ENCODE peak calls at places on chromosome 15, in six cellular contexts. One of them, this sample, is unnamed.

GRCh38 chr15:40091861-40092415 is 16.7 kb downstream of the BMF start:
- DNase-seq in stimulated activated CD8-positive, alpha-beta memory T cell treated with anti-CD3 and anti-CD28 coated beads, Interleukin-4, amount 100 ng/mL, for 48 hours: no peak
- DNase-seq in CD8-positive, alpha-beta memory T cell: no peak
- DNase-seq in NCI-H1092: no peak
- DNase-seq in head of caudate nucleus: no peak
- DNase-seq in HTR-8/SVneo: no peak
- DNase-seq in this sample: no peak

GRCh38 chr15:25054329-25054728 is 99.5 kb downstream of the SNRPN start:
- DNase-seq in stimulated activated CD8-positive, alpha-beta memory T cell treated with anti-CD3 and anti-CD28 coated beads, Interleukin-4, amount 100 ng/mL, for 48 hours: no peak
- DNase-seq in CD8-positive, alpha-beta memory T cell: peak; percentile 32
- DNase-seq in NCI-H1092: no peak
- DNase-seq in head of caudate nucleus: peak; percentile 9
- DNase-seq in HTR-8/SVneo: no peak
- DNase-seq in this sample: no peak

GRCh38 chr15:66944121-66944520 is 121.3 kb upstream of the SMAD3 start:
- DNase-seq in stimulated activated CD8-positive, alpha-beta memory T cell treated with anti-CD3 and anti-CD28 coated beads, Interleukin-4, amount 100 ng/mL, for 48 hours: no peak
- DNase-seq in CD8-positive, alpha-beta memory T cell: no peak
- DNase-seq in NCI-H1092: no peak
- DNase-seq in head of caudate nucleus: no peak
- DNase-seq in HTR-8/SVneo: no peak
- DNase-seq in this sample: no peak

GRCh38 chr15:40088929-40089755 is 19.5 kb downstream of the BMF start:
- DNase-seq in stimulated activated CD8-positive, alpha-beta memory T cell treated with anti-CD3 and anti-CD28 coated beads, Interleukin-4, amount 100 ng/mL, for 48 hours: no peak
- DNase-seq in CD8-positive, alpha-beta memory T cell: no peak
- DNase-seq in NCI-H1092: no peak
- DNase-seq in head of caudate nucleus: no peak
- DNase-seq in HTR-8/SVneo: no peak
- DNase-seq in this sample: no peak

GRCh38 chr15:69755571-69756310 is 303.1 kb downstream of the RPLP1 start:
- DNase-seq in stimulated activated CD8-positive, alpha-beta memory T cell treated with anti-CD3 and anti-CD28 coated beads, Interleukin-4, amount 100 ng/mL, for 48 hours: peak; percentile 87
- DNase-seq in CD8-positive, alpha-beta memory T cell: peak; percentile 84
- DNase-seq in NCI-H1092: no peak
- DNase-seq in head of caudate nucleus: no peak
- DNase-seq in HTR-8/SVneo: no peak
- DNase-seq in this sample: peak; percentile 76

GRCh38 chr15:100350434-100351226 is 8.9 kb upstream of the ADAMTS17 start:
- DNase-seq in stimulated activated CD8-positive, alpha-beta memory T cell treated with anti-CD3 and anti-CD28 coated beads, Interleukin-4, amount 100 ng/mL, for 48 hours: no peak
- DNase-seq in CD8-positive, alpha-beta memory T cell: no peak
- DNase-seq in NCI-H1092: no peak
- DNase-seq in head of caudate nucleus: no peak
- DNase-seq in HTR-8/SVneo: no peak
- DNase-seq in this sample: no peak

GRCh38 chr15:60087561-60087960 is 83.5 kb downstream of the FOXB1 start:
- DNase-seq in stimulated activated CD8-positive, alpha-beta memory T cell treated with anti-CD3 and anti-CD28 coated beads, Interleukin-4, amount 100 ng/mL, for 48 hours: no peak
- DNase-seq in CD8-positive, alpha-beta memory T cell: no peak
- DNase-seq in NCI-H1092: no peak
- DNase-seq in head of caudate nucleus: no peak
- DNase-seq in HTR-8/SVneo: no peak
- DNase-seq in this sample: no peak

GRCh38 chr15:44066211-44066827 is 128.8 kb downstream of the FRMD5 start:
- DNase-seq in stimulated activated CD8-positive, alpha-beta memory T cell treated with anti-CD3 and anti-CD28 coated beads, Interleukin-4, amount 100 ng/mL, for 48 hours: peak; percentile 78
- DNase-seq in CD8-positive, alpha-beta memory T cell: peak; percentile 60
- DNase-seq in NCI-H1092: peak; percentile 2
- DNase-seq in head of caudate nucleus: peak; percentile 66
- DNase-seq in HTR-8/SVneo: peak; percentile 57
- DNase-seq in this sample: peak; percentile 48

GRCh38 chr15:48392356-48392755 is 61.1 kb downstream of the DUT start:
- DNase-seq in stimulated activated CD8-positive, alpha-beta memory T cell treated with anti-CD3 and anti-CD28 coated beads, Interleukin-4, amount 100 ng/mL, for 48 hours: no peak
- DNase-seq in CD8-positive, alpha-beta memory T cell: no peak
- DNase-seq in NCI-H1092: no peak
- DNase-seq in head of caudate nucleus: peak; percentile 33
- DNase-seq in HTR-8/SVneo: no peak
- DNase-seq in this sample: no peak

GRCh38 chr15:34987182-34987488 is 952 bp downstream of the ZNF770 start:
- DNase-seq in stimulated activated CD8-positive, alpha-beta memory T cell treated with anti-CD3 and anti-CD28 coated beads, Interleukin-4, amount 100 ng/mL, for 48 hours: no peak
- DNase-seq in CD8-positive, alpha-beta memory T cell: no peak
- DNase-seq in NCI-H1092: no peak
- DNase-seq in head of caudate nucleus: no peak
- DNase-seq in HTR-8/SVneo: no peak
- DNase-seq in this sample: no peak

GRCh38 chr15:68997930-68998777 is 16.3 kb upstream of the NOX5 start:
- DNase-seq in stimulated activated CD8-positive, alpha-beta memory T cell treated with anti-CD3 and anti-CD28 coated beads, Interleukin-4, amount 100 ng/mL, for 48 hours: no peak
- DNase-seq in CD8-positive, alpha-beta memory T cell: no peak
- DNase-seq in NCI-H1092: no peak
- DNase-seq in head of caudate nucleus: no peak
- DNase-seq in HTR-8/SVneo: no peak
- DNase-seq in this sample: no peak

GRCh38 chr15:74417230-74417629 is 16.5 kb downstream of the SEMA7A start:
- DNase-seq in stimulated activated CD8-positive, alpha-beta memory T cell treated with anti-CD3 and anti-CD28 coated beads, Interleukin-4, amount 100 ng/mL, for 48 hours: no peak
- DNase-seq in CD8-positive, alpha-beta memory T cell: no peak
- DNase-seq in NCI-H1092: no peak
- DNase-seq in head of caudate nucleus: no peak
- DNase-seq in HTR-8/SVneo: peak; percentile 66
- DNase-seq in this sample: no peak

GRCh38 chr15:75591655-75592364 is 12.7 kb upstream of the PTPN9 start:
- DNase-seq in stimulated activated CD8-positive, alpha-beta memory T cell treated with anti-CD3 and anti-CD28 coated beads, Interleukin-4, amount 100 ng/mL, for 48 hours: no peak
- DNase-seq in CD8-positive, alpha-beta memory T cell: no peak
- DNase-seq in NCI-H1092: no peak
- DNase-seq in head of caudate nucleus: no peak
- DNase-seq in HTR-8/SVneo: no peak
- DNase-seq in this sample: no peak

GRCh38 chr15:85618956-85619491 is 175.7 kb downstream of the KLHL25 start:
- DNase-seq in stimulated activated CD8-positive, alpha-beta memory T cell treated with anti-CD3 and anti-CD28 coated beads, Interleukin-4, amount 100 ng/mL, for 48 hours: peak; percentile 76
- DNase-seq in CD8-positive, alpha-beta memory T cell: peak; percentile 69
- DNase-seq in NCI-H1092: no peak
- DNase-seq in head of caudate nucleus: peak; percentile 73
- DNase-seq in HTR-8/SVneo: peak; percentile 56
- DNase-seq in this sample: peak; percentile 38

GRCh38 chr15:99143655-99144610 is 39.1 kb downstream of the SYNM start:
- DNase-seq in stimulated activated CD8-positive, alpha-beta memory T cell treated with anti-CD3 and anti-CD28 coated beads, Interleukin-4, amount 100 ng/mL, for 48 hours: no peak
- DNase-seq in CD8-positive, alpha-beta memory T cell: no peak
- DNase-seq in NCI-H1092: no peak
- DNase-seq in head of caudate nucleus: no peak
- DNase-seq in HTR-8/SVneo: no peak
- DNase-seq in this sample: no peak

GRCh38 chr15:82851981-82852511 is 42.6 kb downstream of the WHAMM start:
- DNase-seq in stimulated activated CD8-positive, alpha-beta memory T cell treated with anti-CD3 and anti-CD28 coated beads, Interleukin-4, amount 100 ng/mL, for 48 hours: no peak
- DNase-seq in CD8-positive, alpha-beta memory T cell: no peak
- DNase-seq in NCI-H1092: no peak
- DNase-seq in head of caudate nucleus: no peak
- DNase-seq in HTR-8/SVneo: no peak
- DNase-seq in this sample: no peak

GRCh38 chr15:77566092-77566491 is 66.6 kb downstream of the LINGO1 start:
- DNase-seq in stimulated activated CD8-positive, alpha-beta memory T cell treated with anti-CD3 and anti-CD28 coated beads, Interleukin-4, amount 100 ng/mL, for 48 hours: no peak
- DNase-seq in CD8-positive, alpha-beta memory T cell: no peak
- DNase-seq in NCI-H1092: no peak
- DNase-seq in head of caudate nucleus: no peak
- DNase-seq in HTR-8/SVneo: no peak
- DNase-seq in this sample: no peak

GRCh38 chr15:84894743-84895425 is 10.4 kb downstream of the SLC28A1 start:
- DNase-seq in stimulated activated CD8-positive, alpha-beta memory T cell treated with anti-CD3 and anti-CD28 coated beads, Interleukin-4, amount 100 ng/mL, for 48 hours: no peak
- DNase-seq in CD8-positive, alpha-beta memory T cell: no peak
- DNase-seq in NCI-H1092: no peak
- DNase-seq in head of caudate nucleus: no peak
- DNase-seq in HTR-8/SVneo: no peak
- DNase-seq in this sample: no peak

GRCh38 chr15:96593735-96594134 is 263.2 kb downstream of the NR2F2 start:
- DNase-seq in stimulated activated CD8-positive, alpha-beta memory T cell treated with anti-CD3 and anti-CD28 coated beads, Interleukin-4, amount 100 ng/mL, for 48 hours: no peak
- DNase-seq in CD8-positive, alpha-beta memory T cell: no peak
- DNase-seq in NCI-H1092: no peak
- DNase-seq in head of caudate nucleus: no peak
- DNase-seq in HTR-8/SVneo: no peak
- DNase-seq in this sample: no peak

GRCh38 chr15:89385596-89386242 is 51.1 kb upstream of the POLG start:
- DNase-seq in stimulated activated CD8-positive, alpha-beta memory T cell treated with anti-CD3 and anti-CD28 coated beads, Interleukin-4, amount 100 ng/mL, for 48 hours: no peak
- DNase-seq in CD8-positive, alpha-beta memory T cell: no peak
- DNase-seq in NCI-H1092: no peak
- DNase-seq in head of caudate nucleus: no peak
- DNase-seq in HTR-8/SVneo: no peak
- DNase-seq in this sample: no peak

GRCh38 chr15:88255496-88256171 is 905 bp downstream of the NTRK3 start:
- DNase-seq in stimulated activated CD8-positive, alpha-beta memory T cell treated with anti-CD3 and anti-CD28 coated beads, Interleukin-4, amount 100 ng/mL, for 48 hours: no peak
- DNase-seq in CD8-positive, alpha-beta memory T cell: no peak
- DNase-seq in NCI-H1092: no peak
- DNase-seq in head of caudate nucleus: peak; percentile 42
- DNase-seq in HTR-8/SVneo: peak; percentile 51
- DNase-seq in this sample: peak; percentile 38

GRCh38 chr15:41870689-41871081 is 23.2 kb downstream of the SPTBN5 start:
- DNase-seq in stimulated activated CD8-positive, alpha-beta memory T cell treated with anti-CD3 and anti-CD28 coated beads, Interleukin-4, amount 100 ng/mL, for 48 hours: peak; percentile 73
- DNase-seq in CD8-positive, alpha-beta memory T cell: peak; percentile 75
- DNase-seq in NCI-H1092: no peak
- DNase-seq in head of caudate nucleus: no peak
- DNase-seq in HTR-8/SVneo: peak; percentile 28
- DNase-seq in this sample: no peak

GRCh38 chr15:62868507-62868906 is 174.0 kb upstream of the TPM1 start:
- DNase-seq in stimulated activated CD8-positive, alpha-beta memory T cell treated with anti-CD3 and anti-CD28 coated beads, Interleukin-4, amount 100 ng/mL, for 48 hours: no peak
- DNase-seq in CD8-positive, alpha-beta memory T cell: no peak
- DNase-seq in NCI-H1092: no peak
- DNase-seq in head of caudate nucleus: no peak
- DNase-seq in HTR-8/SVneo: no peak
- DNase-seq in this sample: no peak

GRCh38 chr15:33226559-33227181 is 32.2 kb upstream of the FMN1 start:
- DNase-seq in stimulated activated CD8-positive, alpha-beta memory T cell treated with anti-CD3 and anti-CD28 coated beads, Interleukin-4, amount 100 ng/mL, for 48 hours: peak; percentile 65
- DNase-seq in CD8-positive, alpha-beta memory T cell: no peak
- DNase-seq in NCI-H1092: peak; percentile 58
- DNase-seq in head of caudate nucleus: no peak
- DNase-seq in HTR-8/SVneo: no peak
- DNase-seq in this sample: no peak

GRCh38 chr15:90553248-90553745 is 23.6 kb downstream of the CRTC3 start:
- DNase-seq in stimulated activated CD8-positive, alpha-beta memory T cell treated with anti-CD3 and anti-CD28 coated beads, Interleukin-4, amount 100 ng/mL, for 48 hours: no peak
- DNase-seq in CD8-positive, alpha-beta memory T cell: no peak
- DNase-seq in NCI-H1092: no peak
- DNase-seq in head of caudate nucleus: peak; percentile 65
- DNase-seq in HTR-8/SVneo: no peak
- DNase-seq in this sample: no peak

GRCh38 chr15:40893019-40893723 is 1.1 kb upstream of the VPS18 start:
- DNase-seq in stimulated activated CD8-positive, alpha-beta memory T cell treated with anti-CD3 and anti-CD28 coated beads, Interleukin-4, amount 100 ng/mL, for 48 hours: no peak
- DNase-seq in CD8-positive, alpha-beta memory T cell: peak; percentile 53
- DNase-seq in NCI-H1092: no peak
- DNase-seq in head of caudate nucleus: no peak
- DNase-seq in HTR-8/SVneo: no peak
- DNase-seq in this sample: no peak

GRCh38 chr15:39460748-39461147 is 120.1 kb upstream of the THBS1 start:
- DNase-seq in stimulated activated CD8-positive, alpha-beta memory T cell treated with anti-CD3 and anti-CD28 coated beads, Interleukin-4, amount 100 ng/mL, for 48 hours: no peak
- DNase-seq in CD8-positive, alpha-beta memory T cell: no peak
- DNase-seq in NCI-H1092: no peak
- DNase-seq in head of caudate nucleus: no peak
- DNase-seq in HTR-8/SVneo: no peak
- DNase-seq in this sample: no peak